ENCODE peak calls at places on chromosomes 11 and 22, in six cellular contexts. I is A549, F is GM23248, Y is Peyer's patch, S is brain microvascular endothelial cell, W is psoas muscle. A is an unnamed sample.

GRCh38 chr22:27397948-27398330 is 403.6 kb downstream of the MN1 start:
- DNase-seq in Y (peak; percentile 60), F (peak; percentile 64), I (no peak), W (peak; percentile 74), S (peak; percentile 51), A (no peak)

GRCh38 chr11:124277207-124277606 is 21.0 kb downstream of the OR8G5 start:
- DNase-seq in S (no peak), F (no peak), W (no peak), I (no peak), Y (no peak), A (no peak)

GRCh38 chr22:44097263-44098020 is 73.3 kb downstream of the PARVB start:
- DNase-seq in S (no peak), W (no peak), Y (no peak), F (no peak), I (no peak), A (no peak)

GRCh38 chr11:82989628-82990404 is 81.9 kb downstream of the RAB30 start:
- DNase-seq in F (no peak), I (no peak), Y (no peak), W (no peak), S (no peak), A (no peak)

GRCh38 chr11:84089072-84090057 is 803.2 kb upstream of the CCDC90B start:
- DNase-seq in Y (no peak), I (no peak), S (no peak), F (no peak), W (no peak), A (no peak)

GRCh38 chr22:31229402-31230140 is 17.5 kb downstream of the LIMK2 start:
- DNase-seq in F (peak; percentile 51), W (peak; percentile 29), I (no peak), Y (peak; percentile 76), S (no peak), A (peak; percentile 18)

GRCh38 chr22:44540756-44541670 is 43.0 kb upstream of the RTL6 start:
- DNase-seq in W (no peak), F (no peak), S (no peak), Y (no peak), I (no peak), A (no peak)

GRCh38 chr11:16186680-16187079 is 169.7 kb downstream of the SOX6 start:
- DNase-seq in F (no peak), I (no peak), Y (peak; percentile 76), W (peak; percentile 20), S (no peak), A (no peak)

GRCh38 chr11:86064236-86064803 is 4.6 kb downstream of the PICALM start:
- DNase-seq in Y (no peak), F (peak; percentile 72), I (no peak), S (no peak), W (no peak), A (peak; percentile 41)

GRCh38 chr11:86061483-86061882 is 7.4 kb downstream of the PICALM start:
- DNase-seq in Y (no peak), F (no peak), I (no peak), S (no peak), W (no peak), A (no peak)

GRCh38 chr11:86062719-86063118 is 6.2 kb downstream of the PICALM start:
- DNase-seq in Y (no peak), I (no peak), F (peak; percentile 48), W (no peak), S (no peak), A (no peak)

GRCh38 chr11:86066033-86066432 is 2.9 kb downstream of the PICALM start:
- DNase-seq in S (no peak), Y (no peak), F (no peak), W (no peak), I (no peak), A (no peak)

GRCh38 chr11:86063536-86063935 is 5.3 kb downstream of the PICALM start:
- DNase-seq in F (peak; percentile 69), Y (no peak), I (no peak), W (no peak), S (no peak), A (no peak)
- H3K4me3 ChIP-seq in F (peak overlapping the region; percentile 98), Y (no peak overlapping the region), I (no peak overlapping the region), W (peak overlapping the region; percentile 96), S (no peak overlapping the region), A (peak overlapping the region; percentile 22)

GRCh38 chr11:34623463-34623862 is 2.6 kb downstream of the EHF start:
- DNase-seq in W (no peak), I (no peak), Y (no peak), S (no peak), F (no peak), A (no peak)

GRCh38 chr11:34624069-34624468 is 3.2 kb downstream of the EHF start:
- DNase-seq in Y (peak; percentile 85), I (no peak), S (no peak), F (no peak), W (no peak), A (peak; percentile 72)

GRCh38 chr11:34627197-34627596 is 6.3 kb downstream of the EHF start:
- DNase-seq in Y (no peak), F (no peak), S (no peak), I (no peak), W (no peak), A (no peak)

GRCh38 chr11:34626393-34626792 is 5.5 kb downstream of the EHF start:
- DNase-seq in W (no peak), S (no peak), I (no peak), F (peak; percentile 20), Y (no peak), A (no peak)

GRCh38 chr11:34625576-34625975 is 4.7 kb downstream of the EHF start:
- DNase-seq in I (no peak), Y (no peak), S (no peak), W (no peak), F (no peak), A (no peak)
- H3K4me3 ChIP-seq in I (no peak overlapping the region), Y (peak overlapping the region; percentile 30), S (no peak overlapping the region), W (no peak overlapping the region), F (no peak overlapping the region), A (peak overlapping the region; percentile 42)

GRCh38 chr11:58573451-58574104 is 2.1 kb downstream of the LPXN start:
- DNase-seq in W (peak; percentile 67), Y (peak; percentile 69), F (peak; percentile 95), I (peak; percentile 24), S (peak; percentile 88), A (peak; percentile 80)

GRCh38 chr11:58577441-58578135 is 1.3 kb upstream of the ZFP91 start:
- DNase-seq in W (peak; percentile 56), S (peak; percentile 95), F (peak; percentile 95), I (no peak), Y (peak; percentile 89), A (peak; percentile 69)

GRCh38 chr11:58576792-58577440 is 1.3 kb upstream of the LPXN start:
- DNase-seq in S (peak; percentile 38), I (no peak), F (peak; percentile 73), Y (peak; percentile 44), W (no peak), A (peak; percentile 6)

GRCh38 chr11:58574851-58575250 is 805 bp downstream of the LPXN start:
- DNase-seq in W (no peak), F (peak; percentile 88), Y (no peak), I (no peak), S (no peak), A (peak; percentile 11)

DNA sequence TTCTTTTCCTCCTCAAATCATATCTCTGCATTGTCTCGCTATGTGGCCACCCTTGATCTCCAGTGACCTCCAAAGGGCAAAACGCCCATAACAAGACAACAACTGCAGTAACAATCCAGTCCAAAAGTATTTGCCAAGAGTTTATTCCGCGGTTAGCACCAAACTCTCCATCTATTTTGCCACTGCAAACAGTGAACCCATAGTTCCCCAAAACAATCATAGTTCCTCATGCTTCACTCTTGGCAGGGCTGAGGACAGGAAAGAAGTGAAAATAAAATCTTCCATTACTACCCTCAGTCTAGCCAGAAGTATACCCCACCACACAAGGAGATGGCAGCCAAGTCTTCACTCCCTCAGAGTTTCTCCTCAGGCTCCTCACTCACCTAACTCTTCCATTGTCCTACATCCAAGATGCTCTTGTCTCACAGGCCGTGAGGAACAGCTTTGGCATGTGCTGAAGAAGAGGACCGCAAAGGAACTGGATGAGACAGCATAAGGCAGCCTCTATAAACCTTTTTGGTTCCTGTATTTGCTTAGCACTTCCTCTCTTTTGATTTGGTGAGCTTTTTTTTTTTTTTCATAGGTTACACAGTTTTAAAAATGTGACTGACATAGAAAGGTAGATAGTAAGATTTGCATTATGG is at the start of gene LPXN:
- DNase-seq in W (no peak), F (peak; percentile 95), I (no peak), S (peak; percentile 40), Y (peak; percentile 85), A (peak; percentile 74)
- H3K4me3 ChIP-seq in W (peak within 1 kb of the TSS; percentile 92), F (peak within 1 kb of the TSS; percentile 97), I (peak within 1 kb of the TSS; percentile 98), S (peak within 1 kb of the TSS; percentile 98), Y (peak within 1 kb of the TSS; percentile 93), A (peak within 1 kb of the TSS; percentile 100)

GRCh38 chr11:8634498-8634897 is 40.5 kb upstream of the STK33 start:
- DNase-seq in Y (no peak), F (no peak), W (no peak), I (no peak), S (no peak), A (no peak)
- H3K4me3 ChIP-seq in Y (no peak overlapping the region), F (no peak overlapping the region), W (no peak overlapping the region), I (no peak overlapping the region), S (no peak overlapping the region), A (no peak overlapping the region)

DNA sequence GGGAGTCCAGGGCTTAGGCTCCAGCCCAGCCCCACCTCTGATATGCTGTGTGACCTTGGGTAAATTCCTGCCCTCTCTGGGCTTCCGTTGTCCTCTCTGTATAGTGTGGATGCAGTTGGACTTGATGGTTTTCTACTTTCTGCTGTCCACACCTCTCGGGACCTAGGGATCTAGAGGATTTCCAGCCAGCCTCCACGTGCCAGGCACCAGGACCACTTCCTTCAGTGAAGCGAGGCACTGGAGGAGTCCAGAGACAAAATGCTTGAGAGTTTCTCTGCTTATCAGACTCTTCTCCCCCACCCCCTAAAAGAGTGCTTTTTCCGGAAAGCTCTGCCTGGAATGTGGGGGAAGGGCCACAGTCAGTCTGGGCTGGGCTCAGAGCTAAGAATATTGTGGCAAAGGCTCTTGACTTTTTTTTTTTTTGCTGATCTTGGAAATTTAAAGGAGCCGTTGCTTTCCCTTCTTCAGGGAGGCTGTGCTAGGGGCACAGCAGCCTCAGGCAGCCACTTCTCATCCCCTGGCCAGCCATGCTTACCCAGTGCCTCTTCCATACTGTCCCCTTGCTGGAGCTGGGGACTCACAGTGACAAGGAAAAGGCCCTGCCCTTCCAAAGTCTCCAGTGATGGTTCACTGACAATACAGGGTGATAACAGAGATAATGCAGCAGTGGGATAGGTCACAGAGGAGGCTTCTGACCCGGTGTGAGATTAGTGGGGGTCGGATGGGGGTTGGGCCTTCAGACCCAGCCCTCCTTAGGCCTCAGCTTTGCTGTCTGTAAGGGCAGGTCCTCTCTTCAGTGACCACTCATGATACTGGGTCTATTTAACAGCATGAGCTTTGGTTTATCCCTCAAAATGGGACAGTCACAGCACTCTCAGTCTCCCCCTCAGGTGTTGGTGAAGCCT is 2.9 kb upstream of the SERPINH1 start:
- DNase-seq in S (peak; percentile 64), I (no peak), F (peak; percentile 78), Y (peak; percentile 62), W (no peak), A (peak; percentile 78)
- H3K4me3 ChIP-seq in S (no peak overlapping the region), I (no peak overlapping the region), F (peak overlapping the region; percentile 51), Y (peak overlapping the region; percentile 8), W (peak overlapping the region; percentile 4), A (peak overlapping the region; percentile 1)

DNA sequence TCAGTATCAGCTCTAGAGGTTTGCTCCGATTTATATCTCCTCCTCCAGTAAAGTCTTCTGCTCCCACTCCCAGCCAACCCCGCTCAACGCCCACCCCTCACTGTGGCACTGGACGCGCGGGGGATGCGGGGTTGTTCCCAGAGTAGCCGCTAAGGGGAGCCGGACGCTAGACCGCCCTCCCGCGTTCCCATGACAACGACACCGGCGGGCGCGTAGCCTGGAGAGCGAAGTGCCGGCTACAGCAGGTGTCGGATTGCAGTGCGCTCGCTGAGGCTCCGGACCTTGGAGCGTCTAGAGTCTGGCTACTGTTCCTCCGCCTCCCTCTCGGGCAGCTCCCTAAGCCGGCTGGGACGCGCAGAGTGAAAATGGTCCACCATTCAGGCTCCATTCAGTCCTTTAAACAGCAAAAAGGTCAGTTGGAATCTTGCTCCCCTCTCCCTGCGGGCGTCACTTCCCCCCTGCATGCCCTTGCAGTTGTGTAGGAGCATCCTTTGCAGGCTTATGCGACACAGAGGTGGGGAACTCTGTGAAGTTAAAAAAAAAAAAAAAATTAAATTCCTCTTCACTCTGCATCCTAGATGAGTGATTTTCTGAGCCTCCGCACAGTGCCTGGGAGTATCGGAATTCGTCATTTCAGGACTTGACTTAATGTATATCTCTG is at the start of gene ANO3:
- DNase-seq in I (peak; percentile 70), S (peak; percentile 79), Y (no peak), F (peak; percentile 88), W (peak; percentile 44), A (peak; percentile 73)
- H3K4me3 ChIP-seq in I (peak within 1 kb of the TSS; percentile 28), S (peak within 1 kb of the TSS; percentile 45), Y (no peak within 1 kb of the TSS), F (peak within 1 kb of the TSS; percentile 65), W (peak within 1 kb of the TSS; percentile 25), A (peak within 1 kb of the TSS; percentile 11)